ENCODE peak calls at places on chromosomes 7 and 10, in five cellular contexts. F is tibial nerve; H is CD8-positive, alpha-beta T cell; N is mammary epithelial cell; Z is GM23248. D is an unnamed sample.

GRCh38 chr10:78507761-78508160 is 474.1 kb downstream of the RPS24 start:
- DNase-seq in F (no peak), H (no peak), N (no peak), Z (no peak), D (no peak)

GRCh38 chr7:156178857-156179256 is 366.6 kb upstream of the SHH start:
- DNase-seq in F (no peak), H (no peak), N (no peak), Z (no peak), D (no peak)

GRCh38 chr7:129643545-129644170 is 32.1 kb downstream of the NRF1 start:
- DNase-seq in F (no peak), H (no peak), N (no peak), Z (peak; percentile 40), D (no peak)

GRCh38 chr7:54995631-54996340 is 23.0 kb upstream of the EGFR start:
- DNase-seq in F (no peak), H (no peak), N (peak; percentile 92), Z (peak; percentile 61), D (no peak)

GRCh38 chr10:77716943-77717735 is 79.5 kb upstream of the KCNMA1 start:
- DNase-seq in F (no peak), H (no peak), N (no peak), Z (peak; percentile 30), D (no peak)

GRCh38 chr10:109770000-109770399 is 153.3 kb downstream of the XPNPEP1 start:
- DNase-seq in F (no peak), H (no peak), N (no peak), Z (no peak), D (no peak)

GRCh38 chr7:155470186-155470487 is 12.2 kb downstream of the EN2 start:
- DNase-seq in F (no peak), H (no peak), N (no peak), Z (no peak), D (no peak)

GRCh38 chr10:85408388-85408787 is 958.2 kb downstream of the GRID1 start:
- DNase-seq in F (no peak), H (no peak), N (no peak), Z (no peak), D (no peak)

GRCh38 chr7:552711-553636 is 33.3 kb upstream of the PDGFA start:
- DNase-seq in F (no peak), H (no peak), N (no peak), Z (no peak), D (peak; percentile 82)

GRCh38 chr7:131607291-131608111 is 51.1 kb upstream of the PODXL start:
- DNase-seq in F (no peak), H (no peak), N (no peak), Z (no peak), D (peak; percentile 62)

GRCh38 chr7:55526770-55527169 is 45.5 kb downstream of the VOPP1 start:
- DNase-seq in F (peak; percentile 12), H (no peak), N (no peak), Z (no peak), D (no peak)

GRCh38 chr10:63697956-63698814 is 177.0 kb downstream of the REEP3 start:
- DNase-seq in F (no peak), H (no peak), N (no peak), Z (no peak), D (no peak)

GRCh38 chr7:22607180-22607579 is 107.2 kb upstream of the STEAP1B start:
- DNase-seq in F (no peak), H (no peak), N (no peak), Z (peak; percentile 81), D (no peak)

DNA sequence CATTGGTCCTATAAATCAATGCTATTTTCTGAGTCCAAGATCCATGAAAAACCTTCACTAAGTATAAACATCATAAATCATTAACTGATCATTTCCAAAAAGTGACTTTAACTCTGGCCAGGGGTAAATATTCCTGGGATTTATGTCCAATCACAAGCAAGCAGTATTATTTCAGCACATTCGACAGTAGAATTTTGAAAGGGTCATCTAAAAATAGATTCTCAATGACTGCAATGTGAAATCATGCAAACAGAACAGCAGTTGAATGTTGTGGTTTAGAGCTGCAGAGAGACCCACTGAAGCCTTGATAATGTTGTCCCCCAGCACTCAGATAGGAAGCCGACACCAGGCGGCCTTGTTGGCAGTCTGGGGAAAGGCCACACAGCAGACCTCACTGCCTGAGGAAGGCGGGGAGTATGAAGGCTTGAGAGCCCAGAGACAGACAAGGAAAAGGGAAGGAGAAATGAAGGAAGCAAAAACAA is 38.1 kb downstream of the FAM107B start:
- DNase-seq in F (peak; percentile 15), H (no peak), N (no peak), Z (peak; percentile 11), D (no peak)
- H3K4me1 ChIP-seq in F (peaks cover 18% of the 10 kb centered on the region), H (no peaks in the 10 kb centered on the region), N (no peaks in the 10 kb centered on the region), Z (no peaks in the 10 kb centered on the region), D (no peaks in the 10 kb centered on the region)

DNA sequence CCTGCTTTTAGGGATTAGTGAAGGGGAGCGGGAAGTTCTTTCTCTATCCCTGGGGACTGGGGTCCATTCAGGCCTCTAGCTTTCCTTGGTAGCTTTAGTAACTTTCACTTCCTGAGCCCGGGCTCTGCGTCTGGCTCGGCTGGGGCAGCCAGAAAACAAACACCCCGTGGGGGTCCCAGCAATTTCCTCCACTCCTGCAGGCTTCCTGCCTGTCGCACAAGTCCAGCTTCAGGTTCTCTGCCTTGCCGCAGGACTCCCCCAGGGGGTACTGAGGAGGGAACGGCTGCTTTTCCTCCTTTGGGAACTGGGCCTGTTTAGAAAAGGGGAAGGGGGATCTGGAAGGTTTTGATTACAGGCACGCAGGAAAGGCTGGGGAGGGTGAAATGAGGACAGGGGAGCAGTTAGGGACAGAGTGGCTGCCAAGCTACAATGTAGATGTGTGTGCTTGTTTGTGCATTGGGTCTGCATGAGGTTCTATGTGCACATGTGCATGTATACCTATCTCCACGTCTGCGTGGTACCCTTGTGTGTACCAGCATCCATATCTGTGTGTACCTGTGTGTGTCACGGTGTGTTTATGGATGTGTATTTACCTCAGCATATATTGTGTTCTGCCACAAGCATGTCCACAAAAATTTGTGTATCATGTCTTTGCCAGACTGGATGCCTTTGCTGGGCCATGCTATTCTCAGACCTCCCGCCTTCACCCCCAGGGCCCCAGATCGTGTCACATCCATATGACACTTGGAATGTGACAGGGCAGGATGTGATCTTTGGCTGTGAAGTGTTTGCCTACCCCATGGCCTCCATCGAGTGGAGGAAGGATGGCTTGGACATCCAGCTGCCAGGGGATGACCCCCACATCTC is 2.0 kb downstream of the KAZALD1 start:
- DNase-seq in F (no peak), H (no peak), N (no peak), Z (no peak), D (peak; percentile 5)
- H3K4me1 ChIP-seq in F (peaks cover 49% of the 10 kb centered on the region), H (peaks cover 45% of the 10 kb centered on the region), N (peaks cover 44% of the 10 kb centered on the region), Z (peaks cover 24% of the 10 kb centered on the region), D (peaks cover 57% of the 10 kb centered on the region)

GRCh38 chr10:60172363-60172990 is 217.2 kb downstream of the ANK3 start:
- DNase-seq in F (no peak), H (no peak), N (peak; percentile 72), Z (no peak), D (no peak)
- H3K4me1 ChIP-seq in F (no peaks in the 10 kb centered on the region), H (no peaks in the 10 kb centered on the region), N (peaks cover 9% of the 10 kb centered on the region), Z (no peaks in the 10 kb centered on the region), D (no peaks in the 10 kb centered on the region)

GRCh38 chr7:17937506-17938115 is 2.7 kb downstream of the SNX13 start:
- DNase-seq in F (no peak), H (no peak), N (peak; percentile 26), Z (peak; percentile 61), D (no peak)
- H3K4me1 ChIP-seq in F (no peaks in the 10 kb centered on the region), H (peaks cover 52% of the 10 kb centered on the region), N (peaks cover 8% of the 10 kb centered on the region), Z (peaks cover 19% of the 10 kb centered on the region), D (peaks cover 26% of the 10 kb centered on the region)

D was measured in upper lobe of left lung.